ENCODE peak calls at places on chromosomes 1 and 21, in eight cellular contexts. Y, J, A, P, Q, V, F and K are unnamed samples. For H3K27me3, the result is how much of the 10 kb centered on the place peaks cover.

GRCh38 chr1:2224170-2224584 is 3.9 kb upstream of the SKI start:
- DNase-seq in Y (no peak), J (no peak), A (no peak), P (no peak), Q (no peak), V (no peak), F (no peak), K (no peak)

GRCh38 chr1:152741656-152742055 is 16.2 kb upstream of the KPRP start:
- DNase-seq in Y (no peak), J (no peak), A (no peak), P (no peak), Q (no peak), V (no peak), F (no peak), K (no peak)

GRCh38 chr1:28070725-28071593 is 17.5 kb downstream of the EYA3 start:
- DNase-seq in Y (no peak), J (no peak), A (no peak), P (no peak), Q (no peak), V (no peak), F (no peak), K (no peak)

GRCh38 chr1:163875214-163875926 is 553.6 kb downstream of the NUF2 start:
- DNase-seq in Y (peak), J (no peak), A (no peak), P (peak), Q (no peak), V (no peak), F (no peak), K (no peak)

GRCh38 chr21:26067836-26068401 is 102.7 kb downstream of the APP start:
- DNase-seq in Y (no peak), J (no peak), A (no peak), P (no peak), Q (no peak), V (no peak), F (no peak), K (no peak)

GRCh38 chr1:90763506-90763905 is 46.4 kb upstream of the BARHL2 start:
- DNase-seq in Y (no peak), J (no peak), A (no peak), P (no peak), Q (no peak), V (no peak), F (no peak), K (no peak)

GRCh38 chr1:47709302-47710074 is 271.6 kb downstream of the FOXD2 start:
- DNase-seq in Y (peak), J (no peak), A (peak), P (no peak), Q (peak), V (peak), F (no peak), K (peak)

GRCh38 chr1:234774971-234775370 is 165.0 kb upstream of the IRF2BP2 start:
- DNase-seq in Y (no peak), J (no peak), A (no peak), P (peak), Q (no peak), V (peak), F (no peak), K (no peak)

GRCh38 chr1:28417441-28418277 is 48.1 kb downstream of the PHACTR4 start:
- DNase-seq in Y (no peak), J (no peak), A (no peak), P (no peak), Q (no peak), V (no peak), F (no peak), K (no peak)

GRCh38 chr1:37629008-37629407 is 5.7 kb downstream of the RSPO1 start:
- DNase-seq in Y (no peak), J (no peak), A (no peak), P (no peak), Q (no peak), V (no peak), F (no peak), K (no peak)

GRCh38 chr1:224259986-224260385 is 70.0 kb downstream of the NVL start:
- DNase-seq in Y (no peak), J (no peak), A (no peak), P (no peak), Q (no peak), V (no peak), F (no peak), K (no peak)

GRCh38 chr1:7588457-7588827 is 182.7 kb upstream of the VAMP3 start:
- DNase-seq in Y (no peak), J (no peak), A (no peak), P (peak), Q (no peak), V (no peak), F (peak), K (no peak)

GRCh38 chr21:45356653-45357435 is 48.1 kb upstream of the COL18A1 start:
- DNase-seq in Y (peak), J (no peak), A (no peak), P (no peak), Q (no peak), V (peak), F (no peak), K (no peak)

GRCh38 chr1:14626869-14627607 is 28.6 kb downstream of the KAZN start:
- DNase-seq in Y (peak), J (no peak), A (no peak), P (peak), Q (peak), V (peak), F (no peak), K (no peak)

GRCh38 chr1:109718495-109718894 is 6.4 kb downstream of the GSTM5 start:
- DNase-seq in Y (no peak), J (no peak), A (no peak), P (no peak), Q (no peak), V (peak), F (no peak), K (no peak)

GRCh38 chr1:151887028-151887427 is 22.3 kb downstream of the THEM4 start:
- DNase-seq in Y (no peak), J (no peak), A (no peak), P (no peak), Q (no peak), V (no peak), F (no peak), K (no peak)

GRCh38 chr1:154407866-154408777 is 3.0 kb downstream of the IL6R start:
- DNase-seq in Y (no peak), J (no peak), A (no peak), P (peak), Q (no peak), V (peak), F (peak), K (no peak)

GRCh38 chr21:26130249-26130896 is 40.2 kb downstream of the APP start:
- DNase-seq in Y (no peak), J (no peak), A (no peak), P (no peak), Q (no peak), V (no peak), F (no peak), K (no peak)

GRCh38 chr1:55284856-55285255 is 69.7 kb upstream of the USP24 start:
- DNase-seq in Y (no peak), J (no peak), A (peak), P (peak), Q (peak), V (peak), F (no peak), K (no peak)

GRCh38 chr1:48966583-48966982 is 189.9 kb upstream of the BEND5 start:
- DNase-seq in Y (no peak), J (no peak), A (no peak), P (no peak), Q (no peak), V (no peak), F (no peak), K (no peak)

GRCh38 chr1:244730934-244731434 is 78.1 kb downstream of the DESI2 start:
- DNase-seq in Y (no peak), J (no peak), A (peak), P (no peak), Q (no peak), V (no peak), F (no peak), K (no peak)
- H3K4me3 ChIP-seq in Y (peak), J (no peak), A (no peak), P (peak), Q (no peak), V (no peak), F (peak), K (peak)

GRCh38 chr1:184423649-184424048 is 36.8 kb downstream of the C1orf21 start:
- DNase-seq in Y (no peak), J (no peak), A (no peak), P (no peak), Q (no peak), V (no peak), F (no peak), K (no peak)
- H3K27me3 ChIP-seq in Y (under half), J (under half), A (under half), P (under half), Q (under half), V (under half), F (under half), K (under half)

DNA sequence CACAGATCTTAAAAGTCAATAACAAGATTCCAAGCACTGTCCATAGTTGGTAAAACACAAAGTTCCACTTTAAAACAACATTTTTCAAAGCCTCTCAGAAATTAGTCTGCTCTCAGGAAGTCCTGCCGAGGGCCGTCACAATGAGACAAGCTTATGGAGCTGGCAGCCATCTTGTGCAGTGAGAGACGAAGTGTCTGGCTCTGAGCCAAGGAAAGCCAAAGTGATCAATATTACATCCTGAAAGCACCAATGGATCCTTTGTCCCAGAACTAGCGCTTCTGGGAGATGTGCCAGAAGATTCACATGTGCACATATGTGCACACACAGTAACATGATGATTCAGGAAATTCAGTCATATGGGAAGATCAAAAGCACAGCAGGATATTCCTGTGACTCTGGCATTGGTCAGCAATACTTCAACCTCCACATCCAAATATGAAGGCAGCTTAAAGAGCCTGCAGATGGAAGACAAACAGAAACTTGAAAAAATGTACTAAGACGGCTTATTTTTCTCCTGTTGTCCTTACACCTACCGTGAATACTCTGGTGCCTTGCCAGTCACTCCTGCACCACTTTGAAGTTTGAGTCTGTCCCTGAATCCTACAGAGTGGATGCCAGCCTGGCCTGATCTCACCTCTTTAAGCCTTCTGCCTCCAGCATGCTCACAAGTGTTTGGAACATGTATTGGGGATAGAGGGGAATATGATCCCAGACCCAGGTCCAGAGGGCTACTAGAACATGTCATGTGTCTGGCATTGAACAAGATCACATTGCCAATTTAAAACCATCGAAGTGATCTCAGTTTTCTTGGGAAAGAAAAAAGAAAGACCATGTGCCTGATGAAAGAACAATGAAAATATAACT is 44.5 kb upstream of the PRRX1 start:
- DNase-seq in Y (no peak), J (no peak), A (no peak), P (no peak), Q (no peak), V (no peak), F (no peak), K (no peak)
- H3K4me3 ChIP-seq in Y (no peak), J (no peak), A (no peak), P (no peak), Q (peak), V (no peak), F (no peak), K (no peak)

GRCh38 chr1:10678852-10679251 is 117.6 kb downstream of the CASZ1 start:
- DNase-seq in Y (no peak), J (no peak), A (no peak), P (no peak), Q (no peak), V (no peak), F (no peak), K (no peak)
- H3K27me3 ChIP-seq in Y (under half), J (under half), A (under half), P (under half), Q (under half), V (under half), F (under half), K (under half)

DNA sequence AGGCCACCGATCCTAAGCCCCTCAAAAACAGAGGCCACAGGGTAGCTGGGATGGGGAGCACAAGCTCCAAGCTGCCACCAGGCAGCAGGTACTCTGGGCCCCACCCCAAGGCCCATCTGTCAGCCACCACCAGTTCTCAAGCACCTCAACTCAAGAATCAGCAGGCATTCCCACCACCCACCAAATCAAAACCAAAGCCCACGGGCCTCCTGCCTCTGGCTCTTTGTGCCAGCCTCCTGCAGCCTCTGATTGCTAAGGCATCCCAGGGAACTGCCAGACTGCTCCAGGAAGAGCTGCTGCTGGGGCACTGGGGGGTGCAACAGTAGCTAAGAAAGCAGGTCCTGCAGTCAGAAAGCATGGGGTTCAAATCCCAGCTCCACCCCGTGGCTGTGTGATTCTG is 34.8 kb downstream of the CHD5 start:
- DNase-seq in Y (no peak), J (no peak), A (no peak), P (no peak), Q (no peak), V (no peak), F (no peak), K (no peak)
- H3K4me3 ChIP-seq in Y (no peak), J (no peak), A (no peak), P (no peak), Q (no peak), V (no peak), F (no peak), K (no peak)

DNA sequence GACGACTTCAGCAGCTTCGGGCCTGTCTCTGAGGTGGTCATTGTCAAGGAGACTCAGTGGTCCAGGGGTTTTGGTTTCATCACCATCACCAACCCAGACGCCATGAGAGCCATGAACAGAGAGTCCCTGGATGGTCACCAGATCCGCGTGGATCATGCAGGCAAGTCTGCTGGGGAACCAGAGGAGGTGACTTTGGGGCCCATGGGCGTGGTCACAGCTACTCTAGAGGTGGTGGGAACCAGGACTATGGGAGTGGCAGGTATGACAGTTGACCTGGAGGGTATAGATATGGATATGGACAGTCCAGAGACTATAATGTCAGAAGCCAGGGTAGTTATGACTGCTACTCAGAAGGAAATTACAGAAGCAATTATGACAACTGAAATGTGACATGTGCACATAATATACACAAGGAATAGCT is 19.3 kb upstream of the METTL13 start:
- DNase-seq in Y (no peak), J (no peak), A (no peak), P (no peak), Q (no peak), V (no peak), F (no peak), K (no peak)
- H3K27me3 ChIP-seq in Y (under half), J (under half), A (under half), P (under half), Q (under half), V (under half), F (under half), K (under half)

DNA sequence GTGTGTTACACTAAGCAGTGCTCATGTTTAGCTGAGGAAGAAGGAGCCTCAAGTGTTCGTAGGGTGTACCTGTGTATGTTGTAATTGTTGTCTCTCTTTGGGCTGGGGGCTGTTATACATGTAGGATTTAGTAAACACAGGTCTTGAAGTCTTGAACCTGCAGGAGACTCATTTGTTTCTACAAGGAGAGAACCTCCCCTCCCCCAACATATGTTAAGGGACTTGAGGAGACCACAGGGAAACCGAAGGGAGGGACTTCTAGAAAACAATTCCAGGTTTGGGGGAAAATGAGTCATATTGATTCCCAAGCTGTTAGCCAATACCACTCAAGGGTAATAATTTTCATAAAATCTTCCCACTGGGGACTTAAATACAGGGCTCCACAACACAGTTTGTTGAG is 25.0 kb upstream of the AGBL4 start:
- DNase-seq in Y (no peak), J (no peak), A (no peak), P (no peak), Q (no peak), V (no peak), F (no peak), K (no peak)
- H3K4me3 ChIP-seq in Y (peak), J (no peak), A (no peak), P (no peak), Q (peak), V (no peak), F (no peak), K (no peak)